ENCODE peak calls at places on chromosomes 6 and 20, in five cellular contexts. V is H1, L is NT2/D1, Q is HepG2, G is GM12878. X is an unnamed sample.
A peak's percentile ranks its signal among the peaks of the same experiment; 100 is the strongest.

GRCh38 chr6:5566718-5567117 is 305.4 kb downstream of the FARS2 start:
- DNase-seq in L (no peak), V (no peak), G (peak; percentile 79), Q (no peak), X (no peak)

GRCh38 chr6:159833556-159833955 is 33.5 kb downstream of the PNLDC1 start:
- DNase-seq in L (no peak), G (no peak), Q (no peak), V (no peak), X (no peak)

GRCh38 chr6:106979435-106979884 is 4.9 kb upstream of the CD24 start:
- DNase-seq in V (peak; percentile 95), L (peak; percentile 86), Q (peak; percentile 73), G (peak; percentile 24), X (peak; percentile 74)

GRCh38 chr6:52416629-52417151 is 3.5 kb upstream of the EFHC1 start:
- DNase-seq in L (no peak), G (peak; percentile 61), Q (peak; percentile 84), V (no peak), X (peak; percentile 50)

GRCh38 chr6:101722991-101723579 is 329.6 kb downstream of the GRIK2 start:
- DNase-seq in G (no peak), L (no peak), V (no peak), Q (no peak), X (no peak)

GRCh38 chr6:81589465-81590313 is 162.8 kb downstream of the TENT5A start:
- DNase-seq in V (no peak), Q (peak; percentile 3), L (no peak), G (no peak), X (no peak)

GRCh38 chr20:62768815-62769287 is 27.4 kb upstream of the MRGBP start:
- DNase-seq in V (no peak), G (no peak), Q (no peak), L (no peak), X (no peak)

GRCh38 chr6:28816909-28817807 is 106.6 kb downstream of the TRIM27 start:
- DNase-seq in V (no peak), L (no peak), G (no peak), Q (peak; percentile 67), X (peak; percentile 58)

GRCh38 chr20:39338977-39339376 is 376.8 kb downstream of the DHX35 start:
- DNase-seq in Q (no peak), L (no peak), V (no peak), G (peak; percentile 40), X (no peak)

GRCh38 chr6:1678201-1678600 is 68.5 kb downstream of the FOXC1 start:
- DNase-seq in G (no peak), V (no peak), Q (no peak), L (no peak), X (no peak)

GRCh38 chr6:28817808-28818145 is 106.0 kb downstream of the TRIM27 start:
- DNase-seq in Q (no peak), L (no peak), V (no peak), G (no peak), X (no peak)

GRCh38 chr6:46788791-46789190 is 4.4 kb upstream of the MEP1A start:
- DNase-seq in Q (no peak), G (no peak), V (no peak), L (no peak), X (no peak)

GRCh38 chr6:85015396-85015990 is 251.1 kb upstream of the TBX18 start:
- DNase-seq in V (peak; percentile 57), L (peak; percentile 33), G (no peak), Q (peak; percentile 26), X (peak; percentile 76)

GRCh38 chr6:148932208-148932607 is 185.4 kb downstream of the UST start:
- DNase-seq in L (no peak), G (no peak), V (no peak), Q (no peak), X (no peak)

GRCh38 chr6:109449789-109450673 is 5.5 kb downstream of the MICAL1 start:
- DNase-seq in L (no peak), G (no peak), Q (no peak), V (no peak), X (no peak)

GRCh38 chr20:45898285-45898684 is 7.2 kb downstream of the CTSA start:
- DNase-seq in G (no peak), Q (no peak), L (no peak), V (no peak), X (no peak)

GRCh38 chr20:46894971-46895905 is 595 bp downstream of the EYA2 start:
- DNase-seq in Q (no peak), V (no peak), G (no peak), L (peak; percentile 25), X (peak; percentile 45)

DNA sequence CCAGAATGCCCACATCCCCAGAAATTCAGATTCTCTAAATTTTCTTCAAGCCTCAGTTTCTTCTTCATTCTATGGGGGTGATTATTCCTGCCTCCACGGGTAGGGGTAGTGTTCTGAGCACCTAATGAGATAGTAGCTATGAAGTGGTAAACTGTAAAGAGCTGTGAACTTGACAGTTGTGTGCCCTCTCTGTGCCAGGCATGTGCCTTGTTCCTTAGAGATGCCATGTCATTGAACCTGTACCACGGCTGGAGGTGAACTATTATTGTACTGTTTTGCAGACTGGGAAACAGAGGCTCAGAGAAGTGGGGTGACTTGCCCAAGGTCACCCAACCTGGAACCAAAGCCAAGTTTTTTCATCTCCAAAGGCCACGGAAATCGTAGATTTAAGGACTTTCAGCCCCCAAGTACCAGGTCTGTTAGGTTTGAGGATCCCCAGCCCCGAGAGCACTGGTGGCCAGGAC is 67.7 kb upstream of the SIRPA start:
- DNase-seq in V (no peak), G (no peak), L (no peak), Q (no peak), X (no peak)
- TF ChIP-seq SUZ12 in V (no peak), G (no peak), L (no peak), Q (no peak), X (no peak)

GRCh38 chr20:58636983-58637421 is 14.1 kb upstream of the STX16 start:
- DNase-seq in Q (no peak), G (no peak), V (no peak), L (no peak), X (no peak)

GRCh38 chr20:58636396-58636982 is 14.6 kb upstream of the STX16 start:
- DNase-seq in G (no peak), Q (no peak), V (no peak), L (no peak), X (no peak)

GRCh38 chr20:58633161-58634035 is 17.7 kb upstream of the STX16 start:
- DNase-seq in G (no peak), V (no peak), Q (no peak), L (no peak), X (no peak)

GRCh38 chr20:58634121-58634817 is 16.8 kb upstream of the STX16 start:
- DNase-seq in L (no peak), Q (no peak), G (no peak), V (no peak), X (no peak)

GRCh38 chr20:58634818-58635665 is 16.0 kb upstream of the STX16 start:
- DNase-seq in V (no peak), Q (no peak), G (no peak), L (no peak), X (no peak)
- TF ChIP-seq SUZ12 in V (no peak), Q (no peak), G (no peak), L (no peak), X (no peak)

GRCh38 chr6:127160484-127160883 is 42.0 kb downstream of the RSPO3 start:
- DNase-seq in Q (no peak), L (no peak), V (no peak), G (no peak), X (no peak)
- TF ChIP-seq SUZ12 in Q (no peak), L (no peak), V (no peak), G (no peak), X (no peak)

GRCh38 chr6:37650071-37650481 is 47.6 kb downstream of the MDGA1 start:
- DNase-seq in L (peak; percentile 16), Q (peak; percentile 46), G (no peak), V (peak; percentile 29), X (no peak)
- TF ChIP-seq SUZ12 in L (no peak), Q (no peak), G (no peak), V (no peak), X (no peak)

DNA sequence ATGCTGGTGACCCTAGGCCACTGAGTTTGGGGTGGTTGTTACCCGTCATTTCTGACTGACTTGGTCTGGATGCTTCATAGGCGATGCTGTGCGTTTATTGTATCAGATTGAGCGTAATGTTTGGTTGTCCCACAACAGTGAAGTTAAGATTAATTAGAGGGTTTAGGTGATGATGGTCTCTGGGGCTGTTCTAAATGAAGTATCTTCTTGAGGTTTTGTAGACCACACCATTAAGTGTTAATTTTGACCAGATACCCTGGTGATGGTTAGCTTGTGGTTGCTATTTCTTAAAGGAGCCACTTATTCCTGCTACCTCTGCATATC is 132.8 kb downstream of the ARID1B start:
- DNase-seq in L (no peak), Q (no peak), G (no peak), V (no peak), X (no peak)
- TF ChIP-seq SUZ12 in L (no peak), Q (no peak), G (no peak), V (no peak), X (no peak)

GRCh38 chr20:17645010-17645409 is 37.0 kb downstream of the RRBP1 start:
- DNase-seq in Q (no peak), L (no peak), V (no peak), G (no peak), X (no peak)

GRCh38 chr20:17647391-17648305 is 34.4 kb downstream of the RRBP1 start:
- DNase-seq in V (no peak), L (no peak), Q (no peak), G (no peak), X (no peak)

GRCh38 chr20:17645546-17646208 is 36.4 kb downstream of the RRBP1 start:
- DNase-seq in L (no peak), V (no peak), G (no peak), Q (no peak), X (no peak)

GRCh38 chr20:17646901-17647301 is 35.1 kb downstream of the RRBP1 start:
- DNase-seq in Q (no peak), L (no peak), G (no peak), V (no peak), X (no peak)

GRCh38 chr20:17646209-17646717 is 35.8 kb downstream of the RRBP1 start:
- DNase-seq in L (no peak), Q (peak; percentile 31), V (no peak), G (no peak), X (no peak)
- TF ChIP-seq SUZ12 in L (no peak), Q (no peak), V (no peak), G (no peak), X (no peak)

DNA sequence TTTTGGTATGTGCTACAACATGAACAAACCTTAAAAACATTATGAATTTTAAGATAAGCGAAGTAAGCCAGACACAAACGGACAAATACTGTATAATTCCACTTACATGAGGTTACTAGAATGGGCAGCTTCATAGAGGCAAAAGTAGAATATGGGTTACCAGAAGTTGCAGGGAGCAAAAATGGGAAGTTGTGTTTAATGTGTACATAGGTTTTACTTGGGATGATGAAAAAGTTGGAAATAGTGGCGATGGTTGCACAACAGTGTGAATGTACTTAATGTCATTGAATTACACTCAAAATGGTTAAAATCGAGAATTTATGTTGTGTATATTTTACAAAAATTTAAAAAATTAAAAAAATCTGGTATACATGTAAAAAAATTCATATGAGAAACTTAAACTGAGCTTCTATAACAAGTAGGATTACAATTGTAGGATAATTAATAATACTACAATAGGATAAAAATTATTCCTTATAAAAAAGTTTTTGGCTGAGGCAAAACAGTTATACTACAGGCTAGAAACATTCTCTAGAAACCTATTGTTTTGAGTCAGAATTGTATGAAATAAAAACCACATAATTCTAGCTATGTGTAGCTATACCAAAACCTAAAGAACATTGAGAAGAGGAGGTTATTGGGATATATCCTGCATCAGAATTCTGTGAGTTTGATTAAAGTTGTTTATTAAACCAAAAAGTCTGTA is 24.8 kb upstream of the DYNLRB1 start:
- DNase-seq in Q (no peak), L (no peak), G (no peak), V (no peak), X (no peak)
- TF ChIP-seq SUZ12 in Q (no peak), L (no peak), G (no peak), V (no peak), X (no peak)

X was measured in HEK293T.